ENCODE peak calls at places on chromosomes 6 and 20, in eight cellular contexts. M is tibial nerve, B is NB4, G is IMR-90, Q is body of pancreas, Z is A549, O is Peyer's patch, V is GM12892. E is an unnamed sample.

GRCh38 chr20:4814696-4815252 is 93.1 kb downstream of the PRND start:
- DNase-seq in M (no peak), B (peak), G (no peak), Q (peak), Z (no peak), O (no peak), V (peak), E (peak)

GRCh38 chr6:108117427-108118358 is 43.2 kb upstream of the OSTM1 start:
- DNase-seq in M (no peak), B (peak), G (peak), Q (peak), Z (peak), O (peak), V (no peak), E (peak)

GRCh38 chr6:29685718-29686326 is 4.9 kb upstream of the ZFP57 start:
- DNase-seq in M (no peak), B (no peak), G (no peak), Q (no peak), Z (no peak), O (no peak), V (no peak), E (no peak)

GRCh38 chr20:20743511-20744169 is 31.2 kb upstream of the RALGAPA2 start:
- DNase-seq in M (peak), B (peak), G (no peak), Q (peak), Z (no peak), O (no peak), V (no peak), E (no peak)

GRCh38 chr6:36633915-36634314 is 39.8 kb downstream of the SRSF3 start:
- DNase-seq in M (no peak), B (no peak), G (peak), Q (peak), Z (no peak), O (peak), V (no peak), E (no peak)

GRCh38 chr20:6504826-6505225 is 262.7 kb upstream of the BMP2 start:
- DNase-seq in M (no peak), B (no peak), G (peak), Q (no peak), Z (no peak), O (no peak), V (no peak), E (no peak)

GRCh38 chr6:168261234-168261633 is 58.3 kb downstream of the DACT2 start:
- DNase-seq in M (no peak), B (no peak), G (no peak), Q (no peak), Z (no peak), O (no peak), V (no peak), E (no peak)

GRCh38 chr6:134750669-134751068 is 199.2 kb downstream of the ALDH8A1 start:
- DNase-seq in M (no peak), B (no peak), G (peak), Q (no peak), Z (no peak), O (no peak), V (no peak), E (no peak)

GRCh38 chr6:3455121-3455489 is 1.7 kb downstream of the SLC22A23 start:
- DNase-seq in M (no peak), B (no peak), G (no peak), Q (peak), Z (no peak), O (peak), V (no peak), E (no peak)

GRCh38 chr6:134282816-134283215 is 35.1 kb downstream of the SGK1 start:
- DNase-seq in M (no peak), B (peak), G (no peak), Q (no peak), Z (peak), O (no peak), V (no peak), E (no peak)

GRCh38 chr6:26086214-26086613 is 1.0 kb upstream of the HFE start:
- DNase-seq in M (no peak), B (no peak), G (no peak), Q (no peak), Z (no peak), O (no peak), V (no peak), E (no peak)

GRCh38 chr6:125831660-125832059 is 40.9 kb downstream of the NCOA7 start:
- DNase-seq in M (no peak), B (no peak), G (no peak), Q (no peak), Z (no peak), O (no peak), V (no peak), E (no peak)

GRCh38 chr6:75285156-75285639 is 606 bp upstream of the TMEM30A start:
- DNase-seq in M (no peak), B (peak), G (no peak), Q (no peak), Z (no peak), O (no peak), V (no peak), E (no peak)
- TF ChIP-seq POLR2A in M (no peak), B (no peak), G (no peak), Q (no peak), Z (no peak), O (no peak), V (no peak), E (no peak)

GRCh38 chr20:57685134-57685851 is 24.5 kb downstream of the PMEPA1 start:
- DNase-seq in M (no peak), B (no peak), G (no peak), Q (no peak), Z (no peak), O (no peak), V (no peak), E (no peak)
- TF ChIP-seq POLR2A in M (no peak), B (no peak), G (no peak), Q (no peak), Z (no peak), O (no peak), V (no peak), E (no peak)

GRCh38 chr20:62305765-62306431 is 3.1 kb downstream of the ADRM1 start:
- DNase-seq in M (no peak), B (no peak), G (no peak), Q (no peak), Z (peak), O (no peak), V (no peak), E (no peak)

GRCh38 chr20:62308102-62308822 is 5.5 kb downstream of the ADRM1 start:
- DNase-seq in M (no peak), B (no peak), G (no peak), Q (no peak), Z (peak), O (no peak), V (no peak), E (no peak)

GRCh38 chr20:62305149-62305764 is 2.5 kb downstream of the ADRM1 start:
- DNase-seq in M (no peak), B (no peak), G (no peak), Q (peak), Z (peak), O (no peak), V (no peak), E (no peak)

GRCh38 chr20:62307226-62308101 is 4.7 kb downstream of the ADRM1 start:
- DNase-seq in M (no peak), B (no peak), G (no peak), Q (peak), Z (peak), O (no peak), V (no peak), E (no peak)

GRCh38 chr20:62306440-62307187 is 3.8 kb downstream of the ADRM1 start:
- DNase-seq in M (no peak), B (no peak), G (no peak), Q (no peak), Z (peak), O (no peak), V (no peak), E (no peak)
- TF ChIP-seq POLR2A in M (no peak), B (no peak), G (no peak), Q (no peak), Z (no peak), O (no peak), V (no peak), E (no peak)

GRCh38 chr6:141685416-141685815 is 447.3 kb upstream of the GJE1 start:
- DNase-seq in M (no peak), B (no peak), G (peak), Q (no peak), Z (no peak), O (no peak), V (no peak), E (no peak)

GRCh38 chr6:141688916-141689315 is 443.8 kb upstream of the GJE1 start:
- DNase-seq in M (no peak), B (no peak), G (no peak), Q (no peak), Z (no peak), O (no peak), V (no peak), E (no peak)
- TF ChIP-seq POLR2A in M (no peak), B (no peak), G (no peak), Q (no peak), Z (no peak), O (no peak), V (no peak), E (no peak)

GRCh38 chr20:58649288-58650180 is 1.5 kb upstream of the STX16 start:
- DNase-seq in M (no peak), B (no peak), G (no peak), Q (peak), Z (no peak), O (peak), V (no peak), E (no peak)

GRCh38 chr20:58650181-58650775 is 805 bp upstream of the STX16 start:
- DNase-seq in M (no peak), B (no peak), G (no peak), Q (peak), Z (no peak), O (peak), V (peak), E (peak)

GRCh38 chr20:58651548-58651822 is 402 bp downstream of the STX16 start:
- DNase-seq in M (no peak), B (no peak), G (peak), Q (no peak), Z (no peak), O (no peak), V (no peak), E (no peak)

GRCh38 chr20:58651823-58652605 is 931 bp downstream of the STX16 start:
- DNase-seq in M (no peak), B (peak), G (peak), Q (peak), Z (peak), O (peak), V (peak), E (peak)

DNA sequence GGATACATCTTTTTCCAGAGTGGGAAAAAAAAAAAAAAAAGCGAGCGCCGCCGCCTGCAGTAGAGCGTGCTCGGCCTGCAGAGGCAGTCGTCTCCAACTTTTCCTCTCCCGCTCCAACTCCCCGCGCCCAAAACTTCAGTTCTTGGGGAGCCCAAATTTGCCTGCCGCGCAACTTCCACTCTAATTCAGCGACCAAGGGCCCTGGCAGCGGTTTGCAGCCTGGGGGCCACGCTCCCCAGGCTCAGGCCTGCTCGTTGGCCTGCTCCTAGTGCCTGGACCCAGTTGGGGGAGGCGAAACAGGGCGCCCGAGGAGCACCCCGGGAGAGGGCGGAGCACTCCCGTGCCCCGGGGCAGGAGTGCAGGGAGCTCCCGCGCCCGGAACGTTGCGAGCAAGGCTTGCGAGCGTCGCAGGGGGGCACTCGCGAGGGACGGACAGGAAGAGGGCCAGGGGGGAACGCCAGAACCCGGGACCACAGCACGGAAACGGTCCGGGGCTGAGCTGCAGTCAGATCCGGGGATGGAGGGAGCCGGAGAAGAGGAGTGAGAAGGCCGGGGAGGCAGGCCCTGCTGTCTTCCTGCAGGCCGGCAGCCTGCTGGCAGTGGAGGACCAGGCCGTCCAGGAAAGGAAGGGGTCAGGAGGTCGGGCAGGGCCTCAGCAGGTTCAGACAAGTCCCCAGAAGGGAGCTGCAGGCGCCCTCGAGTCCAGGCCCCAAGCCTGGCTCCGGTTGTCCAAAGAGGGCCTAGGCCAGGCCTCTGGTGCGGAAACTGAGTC is at the start of gene STX16:
- DNase-seq in M (peak), B (peak), G (peak), Q (peak), Z (peak), O (peak), V (peak), E (peak)
- TF ChIP-seq POLR2A in M (peak), B (peak), G (peak), Q (peak), Z (peak), O (peak), V (peak), E (peak)

GRCh38 chr20:35092524-35093244 is at the start of gene TRPC4AP:
- DNase-seq in M (peak), B (peak), G (peak), Q (peak), Z (peak), O (peak), V (peak), E (peak)
- TF ChIP-seq POLR2A in M (peak), B (peak), G (peak), Q (peak), Z (peak), O (peak), V (peak), E (peak)

GRCh38 chr20:46117704-46118467 is at the start of gene CD40:
- DNase-seq in M (peak), B (peak), G (peak), Q (peak), Z (peak), O (peak), V (peak), E (peak)
- TF ChIP-seq POLR2A in M (peak), B (no peak), G (no peak), Q (peak), Z (peak), O (no peak), V (peak), E (peak)

DNA sequence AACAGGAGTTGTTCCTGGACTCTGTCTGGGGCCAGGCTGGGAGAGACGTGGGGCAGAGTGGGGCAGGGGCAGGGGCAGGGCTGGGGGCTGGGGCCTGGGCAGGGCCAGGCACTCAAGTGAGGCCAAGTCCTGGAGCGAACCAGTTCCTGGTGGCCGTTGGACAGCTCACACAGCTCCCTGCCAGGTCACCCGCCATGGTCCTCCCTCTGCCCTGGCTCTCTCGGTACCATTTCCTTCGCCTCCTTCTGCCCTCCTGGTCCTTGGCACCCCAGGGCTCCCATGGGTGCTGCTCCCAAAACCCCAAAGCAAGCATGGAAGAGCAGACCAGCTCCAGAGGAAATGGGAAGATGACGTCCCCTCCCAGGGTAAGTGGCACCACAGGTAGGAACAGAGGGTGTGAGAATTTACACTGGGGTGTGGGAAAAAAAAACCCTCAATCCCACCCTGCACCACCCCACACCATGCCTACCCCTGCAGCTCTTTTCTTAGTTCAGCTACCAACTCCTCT is at the start of gene MCCD1:
- DNase-seq in M (no peak), B (peak), G (no peak), Q (no peak), Z (no peak), O (no peak), V (no peak), E (no peak)
- TF ChIP-seq POLR2A in M (no peak), B (no peak), G (no peak), Q (no peak), Z (no peak), O (no peak), V (peak), E (peak)

GRCh38 chr6:31532644-31533454 is 4.1 kb downstream of the MCCD1 start:
- DNase-seq in M (no peak), B (no peak), G (no peak), Q (no peak), Z (no peak), O (no peak), V (no peak), E (no peak)
- TF ChIP-seq POLR2A in M (no peak), B (no peak), G (no peak), Q (no peak), Z (no peak), O (no peak), V (peak), E (peak)

GRCh38 chr20:8019178-8019997 is at the start of gene TMX4:
- DNase-seq in M (peak), B (peak), G (peak), Q (peak), Z (peak), O (peak), V (peak), E (peak)
- TF ChIP-seq POLR2A in M (peak), B (peak), G (peak), Q (peak), Z (peak), O (peak), V (peak), E (peak)